ENCODE peak calls at places on chromosomes 7 and 10, in four cellular contexts. One of them, this sample, is unnamed.
A peak's percentile ranks its signal among the peaks of the same experiment; 100 is the strongest.

GRCh38 chr7:101119876-101120275 is 7.0 kb upstream of the SERPINE1 start:
- DNase-seq in IMR-90: no peak
- DNase-seq in A549: no peak
- DNase-seq in NCI-H1105 treated with DMSO at 0.1 percent for 48 hours: no peak
- DNase-seq in this sample: peak; percentile 62

GRCh38 chr7:22447759-22448158 is 52.2 kb downstream of the STEAP1B start:
- DNase-seq in NCI-H1105 treated with DMSO at 0.1 percent for 48 hours: no peak
- DNase-seq in IMR-90: peak; percentile 13
- DNase-seq in A549: no peak
- DNase-seq in this sample: no peak

GRCh38 chr10:23281044-23281433 is 63.6 kb downstream of the C10orf67 start:
- DNase-seq in NCI-H1105 treated with DMSO at 0.1 percent for 48 hours: no peak
- DNase-seq in A549: no peak
- DNase-seq in IMR-90: no peak
- DNase-seq in this sample: no peak

GRCh38 chr7:90345548-90346319 is 782 bp upstream of the GTPBP10 start:
- DNase-seq in NCI-H1105 treated with DMSO at 0.1 percent for 48 hours: no peak
- DNase-seq in A549: no peak
- DNase-seq in IMR-90: peak; percentile 42
- DNase-seq in this sample: peak; percentile 44

GRCh38 chr10:98748298-98748697 is 301.6 kb upstream of the HPS1 start:
- DNase-seq in A549: no peak
- DNase-seq in IMR-90: peak; percentile 38
- DNase-seq in NCI-H1105 treated with DMSO at 0.1 percent for 48 hours: peak; percentile 1
- DNase-seq in this sample: peak; percentile 28

GRCh38 chr10:11472158-11472753 is 139.2 kb downstream of the USP6NL start:
- DNase-seq in IMR-90: peak; percentile 41
- DNase-seq in A549: peak; percentile 51
- DNase-seq in NCI-H1105 treated with DMSO at 0.1 percent for 48 hours: peak; percentile 26
- DNase-seq in this sample: peak; percentile 57

GRCh38 chr10:60185426-60185825 is 204.2 kb downstream of the ANK3 start:
- DNase-seq in A549: no peak
- DNase-seq in IMR-90: no peak
- DNase-seq in NCI-H1105 treated with DMSO at 0.1 percent for 48 hours: no peak
- DNase-seq in this sample: peak; percentile 20

GRCh38 chr7:5610500-5611186 is 170.8 kb downstream of the RNF216 start:
- DNase-seq in NCI-H1105 treated with DMSO at 0.1 percent for 48 hours: no peak
- DNase-seq in IMR-90: no peak
- DNase-seq in A549: no peak
- DNase-seq in this sample: no peak

GRCh38 chr7:744854-745430 is 17.9 kb upstream of the PRKAR1B start:
- DNase-seq in NCI-H1105 treated with DMSO at 0.1 percent for 48 hours: no peak
- DNase-seq in IMR-90: no peak
- DNase-seq in A549: no peak
- DNase-seq in this sample: no peak

GRCh38 chr10:88091490-88092061 is 228.2 kb downstream of the PTEN start:
- DNase-seq in A549: no peak
- DNase-seq in IMR-90: no peak
- DNase-seq in NCI-H1105 treated with DMSO at 0.1 percent for 48 hours: no peak
- DNase-seq in this sample: no peak

This sample was measured in cardiac fibroblast.